ENCODE peak calls at places on chromosomes 3 and 15, in four cellular contexts. One of them, this sample, is unnamed. For H3K36me3, the result is how much of the 10 kb centered on the place peaks cover.

GRCh38 chr3:188153949-188154757 is at the start of gene LPP:
- DNase-seq in sigmoid colon: peak
- DNase-seq in HepG2: peak
- DNase-seq in stomach: peak
- DNase-seq in this sample: no peak

GRCh38 chr3:59043391-59043790 is 6.4 kb downstream of the CFAP20DC start:
- DNase-seq in sigmoid colon: no peak
- DNase-seq in HepG2: no peak
- DNase-seq in stomach: no peak
- DNase-seq in this sample: no peak

GRCh38 chr15:36589971-36590370 is 10.5 kb downstream of the CDIN1 start:
- DNase-seq in sigmoid colon: no peak
- DNase-seq in HepG2: no peak
- DNase-seq in stomach: no peak
- DNase-seq in this sample: no peak

GRCh38 chr3:126685041-126685440 is 19.0 kb upstream of the CHCHD6 start:
- DNase-seq in sigmoid colon: no peak
- DNase-seq in HepG2: no peak
- DNase-seq in stomach: no peak
- DNase-seq in this sample: no peak

GRCh38 chr3:124599779-124600693 is 130.2 kb upstream of the UMPS start:
- DNase-seq in sigmoid colon: no peak
- DNase-seq in HepG2: peak
- DNase-seq in stomach: no peak
- DNase-seq in this sample: no peak

GRCh38 chr3:170049146-170050000 is 11.6 kb downstream of the GPR160 start:
- DNase-seq in sigmoid colon: no peak
- DNase-seq in HepG2: no peak
- DNase-seq in stomach: peak
- DNase-seq in this sample: no peak

GRCh38 chr15:35445891-35446290 is 100.1 kb downstream of the DPH6 start:
- DNase-seq in sigmoid colon: no peak
- DNase-seq in HepG2: no peak
- DNase-seq in stomach: no peak
- DNase-seq in this sample: no peak

GRCh38 chr15:42272768-42273098 is 268 bp upstream of the GANC start:
- DNase-seq in sigmoid colon: no peak
- DNase-seq in HepG2: no peak
- DNase-seq in stomach: no peak
- DNase-seq in this sample: no peak

GRCh38 chr3:169666079-169666436 is 2.5 kb upstream of the MECOM start:
- DNase-seq in sigmoid colon: no peak
- DNase-seq in HepG2: no peak
- DNase-seq in stomach: no peak
- DNase-seq in this sample: no peak

GRCh38 chr15:71471347-71471746 is 339.0 kb upstream of the NR2E3 start:
- DNase-seq in sigmoid colon: no peak
- DNase-seq in HepG2: no peak
- DNase-seq in stomach: no peak
- DNase-seq in this sample: no peak

GRCh38 chr15:67303490-67304363 is 49.1 kb downstream of the IQCH start:
- DNase-seq in sigmoid colon: no peak
- DNase-seq in HepG2: peak
- DNase-seq in stomach: no peak
- DNase-seq in this sample: no peak

GRCh38 chr15:72796515-72797337 is 13.2 kb upstream of the ADPGK start:
- DNase-seq in sigmoid colon: no peak
- DNase-seq in HepG2: no peak
- DNase-seq in stomach: peak
- DNase-seq in this sample: no peak

GRCh38 chr15:101264911-101265641 is 12.2 kb downstream of the SELENOS start:
- DNase-seq in sigmoid colon: no peak
- DNase-seq in HepG2: no peak
- DNase-seq in stomach: no peak
- DNase-seq in this sample: no peak

GRCh38 chr3:120780977-120781376 is 38.4 kb downstream of the GTF2E1 start:
- DNase-seq in sigmoid colon: no peak
- DNase-seq in HepG2: no peak
- DNase-seq in stomach: peak
- DNase-seq in this sample: no peak

GRCh38 chr3:70824785-70825184 is 512.3 kb upstream of the MDFIC2 start:
- DNase-seq in sigmoid colon: no peak
- DNase-seq in HepG2: no peak
- DNase-seq in stomach: no peak
- DNase-seq in this sample: no peak

GRCh38 chr3:72818092-72818721 is 30.0 kb downstream of the SHQ1 start:
- DNase-seq in sigmoid colon: no peak
- DNase-seq in HepG2: no peak
- DNase-seq in stomach: no peak
- DNase-seq in this sample: no peak

GRCh38 chr15:75223688-75224087 is 22.0 kb downstream of the C15orf39 start:
- DNase-seq in sigmoid colon: no peak
- DNase-seq in HepG2: no peak
- DNase-seq in stomach: no peak
- DNase-seq in this sample: no peak

GRCh38 chr3:40321818-40322217 is 12.3 kb downstream of the EIF1B start:
- DNase-seq in sigmoid colon: no peak
- DNase-seq in HepG2: no peak
- DNase-seq in stomach: no peak
- DNase-seq in this sample: no peak

GRCh38 chr3:128351476-128352085 is 115.1 kb downstream of the DNAJB8 start:
- DNase-seq in sigmoid colon: peak
- DNase-seq in HepG2: no peak
- DNase-seq in stomach: no peak
- DNase-seq in this sample: no peak

GRCh38 chr3:15148614-15149013 is 49.7 kb upstream of the RBSN start:
- DNase-seq in sigmoid colon: no peak
- DNase-seq in HepG2: peak
- DNase-seq in stomach: no peak
- DNase-seq in this sample: no peak

GRCh38 chr15:80233511-80234080 is 18.4 kb downstream of the CTXND1 start:
- DNase-seq in sigmoid colon: no peak
- DNase-seq in HepG2: no peak
- DNase-seq in stomach: no peak
- DNase-seq in this sample: no peak

GRCh38 chr3:104604326-104605010 is 762.2 kb upstream of the ALCAM start:
- DNase-seq in sigmoid colon: no peak
- DNase-seq in HepG2: no peak
- DNase-seq in stomach: no peak
- DNase-seq in this sample: no peak

GRCh38 chr3:71491141-71491752 is 92.3 kb downstream of the FOXP1 start:
- DNase-seq in sigmoid colon: no peak
- DNase-seq in HepG2: no peak
- DNase-seq in stomach: no peak
- DNase-seq in this sample: no peak

GRCh38 chr3:82568776-82569338 is 807.4 kb upstream of the GBE1 start:
- DNase-seq in sigmoid colon: no peak
- DNase-seq in HepG2: peak
- DNase-seq in stomach: no peak
- DNase-seq in this sample: no peak

GRCh38 chr15:68537506-68537905 is 41.3 kb upstream of the CORO2B start:
- DNase-seq in sigmoid colon: no peak
- DNase-seq in HepG2: no peak
- DNase-seq in stomach: no peak
- DNase-seq in this sample: no peak

GRCh38 chr3:106609666-106610301 is 741.0 kb upstream of the CBLB start:
- DNase-seq in sigmoid colon: peak
- DNase-seq in HepG2: peak
- DNase-seq in stomach: peak
- DNase-seq in this sample: no peak

GRCh38 chr15:25056484-25057429 is 102.0 kb downstream of the SNRPN start:
- DNase-seq in sigmoid colon: no peak
- DNase-seq in HepG2: no peak
- DNase-seq in stomach: peak
- DNase-seq in this sample: no peak

GRCh38 chr15:60760646-60761504 is 281.9 kb upstream of the ICE2 start:
- DNase-seq in sigmoid colon: no peak
- DNase-seq in HepG2: no peak
- DNase-seq in stomach: no peak
- DNase-seq in this sample: no peak

GRCh38 chr3:38029400-38030125 is at the start of gene PLCD1:
- DNase-seq in sigmoid colon: peak
- DNase-seq in HepG2: peak
- DNase-seq in stomach: peak
- DNase-seq in this sample: no peak

GRCh38 chr3:126676919-126677705 is 22.2 kb upstream of the TXNRD3 start:
- DNase-seq in sigmoid colon: no peak
- DNase-seq in HepG2: no peak
- DNase-seq in stomach: no peak
- DNase-seq in this sample: peak

GRCh38 chr3:153633407-153633806 is 471.4 kb downstream of the RAP2B start:
- DNase-seq in sigmoid colon: no peak
- DNase-seq in HepG2: no peak
- DNase-seq in stomach: no peak
- DNase-seq in this sample: no peak

GRCh38 chr3:169836058-169836941 is 23.6 kb upstream of the LRRC34 start:
- DNase-seq in sigmoid colon: no peak
- DNase-seq in HepG2: no peak
- DNase-seq in stomach: no peak
- DNase-seq in this sample: no peak

GRCh38 chr15:99143655-99144610 is 39.1 kb downstream of the SYNM start:
- DNase-seq in sigmoid colon: peak
- DNase-seq in HepG2: peak
- DNase-seq in stomach: peak
- DNase-seq in this sample: no peak

GRCh38 chr3:29137601-29138000 is 143.3 kb upstream of the RBMS3 start:
- DNase-seq in sigmoid colon: no peak
- DNase-seq in HepG2: no peak
- DNase-seq in stomach: no peak
- DNase-seq in this sample: no peak

GRCh38 chr15:39031596-39031995 is 467.0 kb upstream of the RASGRP1 start:
- DNase-seq in sigmoid colon: no peak
- DNase-seq in HepG2: no peak
- DNase-seq in stomach: no peak
- DNase-seq in this sample: no peak

GRCh38 chr3:12180218-12180617 is 21.5 kb upstream of the TIMP4 start:
- DNase-seq in sigmoid colon: no peak
- DNase-seq in HepG2: no peak
- DNase-seq in stomach: peak
- DNase-seq in this sample: no peak

GRCh38 chr3:126945891-126946290 is 37.0 kb upstream of the PLXNA1 start:
- DNase-seq in sigmoid colon: peak
- DNase-seq in HepG2: no peak
- DNase-seq in stomach: no peak
- DNase-seq in this sample: no peak

GRCh38 chr3:132723551-132723950 is 1.3 kb upstream of the NPHP3 start:
- DNase-seq in sigmoid colon: no peak
- DNase-seq in HepG2: no peak
- DNase-seq in stomach: no peak
- DNase-seq in this sample: no peak

GRCh38 chr15:41502787-41503668 is 9.4 kb downstream of the ITPKA start:
- DNase-seq in sigmoid colon: no peak
- DNase-seq in HepG2: no peak
- DNase-seq in stomach: no peak
- DNase-seq in this sample: no peak

DNA sequence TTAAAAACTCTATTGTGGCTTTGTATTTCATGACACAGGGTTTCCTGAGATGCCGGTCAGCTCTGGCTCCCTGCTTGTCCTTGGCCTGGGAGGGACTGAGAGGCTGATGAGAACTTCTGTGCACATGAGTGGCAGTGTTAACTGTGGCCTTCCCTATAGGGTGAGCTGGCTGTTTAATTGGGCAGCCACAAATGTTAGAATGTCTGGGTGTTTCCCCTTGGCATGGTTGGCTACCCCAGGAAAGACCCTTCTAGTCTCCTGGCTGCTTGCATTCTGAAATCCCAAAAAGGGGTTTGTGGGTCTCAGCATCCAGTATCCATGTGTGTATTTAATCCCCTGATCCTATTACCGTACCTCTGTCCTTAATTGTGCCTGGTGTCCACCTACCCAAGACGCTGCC is 3.0 kb upstream of the KLF13 start:
- DNase-seq in sigmoid colon: no peak
- DNase-seq in HepG2: no peak
- DNase-seq in stomach: no peak
- DNase-seq in this sample: no peak
- TF ChIP-seq POLR2A in sigmoid colon: no peak
- TF ChIP-seq POLR2A in HepG2: no peak
- TF ChIP-seq POLR2A in stomach: no peak
- TF ChIP-seq POLR2A in this sample: no peak

GRCh38 chr3:51933471-51934138 is 8.1 kb downstream of the RRP9 start:
- DNase-seq in sigmoid colon: peak
- DNase-seq in HepG2: no peak
- DNase-seq in stomach: no peak
- DNase-seq in this sample: no peak
- H3K36me3 ChIP-seq in sigmoid colon: under half
- H3K36me3 ChIP-seq in HepG2: half or more
- H3K36me3 ChIP-seq in stomach: half or more
- H3K36me3 ChIP-seq in this sample: under half

GRCh38 chr3:178771511-178771910 is 235.3 kb downstream of the KCNMB2 start:
- DNase-seq in sigmoid colon: no peak
- DNase-seq in HepG2: no peak
- DNase-seq in stomach: no peak
- DNase-seq in this sample: no peak
- TF ChIP-seq POLR2AphosphoS5 in sigmoid colon: no peak
- TF ChIP-seq POLR2AphosphoS5 in HepG2: no peak
- TF ChIP-seq POLR2AphosphoS5 in stomach: no peak
- TF ChIP-seq POLR2AphosphoS5 in this sample: no peak

GRCh38 chr3:50333744-50334328 is 5.8 kb upstream of the TUSC2 start:
- DNase-seq in sigmoid colon: no peak
- DNase-seq in HepG2: no peak
- DNase-seq in stomach: no peak
- DNase-seq in this sample: no peak
- TF ChIP-seq POLR2A in sigmoid colon: no peak
- TF ChIP-seq POLR2A in HepG2: no peak
- TF ChIP-seq POLR2A in stomach: no peak
- TF ChIP-seq POLR2A in this sample: no peak

GRCh38 chr15:59668571-59668970 is 11.3 kb upstream of the GTF2A2 start:
- DNase-seq in sigmoid colon: no peak
- DNase-seq in HepG2: no peak
- DNase-seq in stomach: no peak
- DNase-seq in this sample: no peak
- H3K36me3 ChIP-seq in sigmoid colon: under half
- H3K36me3 ChIP-seq in HepG2: half or more
- H3K36me3 ChIP-seq in stomach: half or more
- H3K36me3 ChIP-seq in this sample: half or more

GRCh38 chr3:149860881-149861280 is 47.9 kb downstream of the RNF13 start:
- DNase-seq in sigmoid colon: no peak
- DNase-seq in HepG2: no peak
- DNase-seq in stomach: no peak
- DNase-seq in this sample: no peak
- TF ChIP-seq POLR2AphosphoS5 in sigmoid colon: no peak
- TF ChIP-seq POLR2AphosphoS5 in HepG2: no peak
- TF ChIP-seq POLR2AphosphoS5 in stomach: no peak
- TF ChIP-seq POLR2AphosphoS5 in this sample: no peak

GRCh38 chr3:158109804-158110657 is at the start of gene RSRC1:
- DNase-seq in sigmoid colon: peak
- DNase-seq in HepG2: peak
- DNase-seq in stomach: peak
- DNase-seq in this sample: no peak
- TF ChIP-seq POLR2A in sigmoid colon: no peak
- TF ChIP-seq POLR2A in HepG2: peak
- TF ChIP-seq POLR2A in stomach: no peak
- TF ChIP-seq POLR2A in this sample: no peak

GRCh38 chr15:34359416-34359815 is 7.6 kb downstream of the LPCAT4 start:
- DNase-seq in sigmoid colon: no peak
- DNase-seq in HepG2: no peak
- DNase-seq in stomach: peak
- DNase-seq in this sample: no peak
- H3K36me3 ChIP-seq in sigmoid colon: under half
- H3K36me3 ChIP-seq in HepG2: under half
- H3K36me3 ChIP-seq in stomach: half or more
- H3K36me3 ChIP-seq in this sample: under half